ENCODE peak calls at places on chromosome 16, in four cellular contexts. Z is AG09309, V is neural progenitor cell, W is tibial artery. S is an unnamed sample.

GRCh38 chr16:1511662-1512061 is 18.5 kb downstream of the TELO2 start:
- DNase-seq in Z (no peak), V (no peak), W (no peak), S (no peak)

GRCh38 chr16:55393976-55394375 is 70.0 kb downstream of the IRX6 start:
- DNase-seq in Z (no peak), V (no peak), W (peak), S (no peak)

GRCh38 chr16:17578921-17579876 is 108.4 kb upstream of the XYLT1 start:
- DNase-seq in Z (peak), V (peak), W (peak), S (peak)

GRCh38 chr16:86929149-86929871 is 351.0 kb downstream of the FOXL1 start:
- DNase-seq in Z (no peak), V (no peak), W (peak), S (no peak)

GRCh38 chr16:51445250-51445649 is 294.2 kb upstream of the SALL1 start:
- DNase-seq in Z (no peak), V (no peak), W (no peak), S (no peak)

GRCh38 chr16:29644973-29645698 is 17.9 kb upstream of the SPN start:
- DNase-seq in Z (no peak), V (no peak), W (no peak), S (no peak)

GRCh38 chr16:28212532-28212873 is 738 bp upstream of the XPO6 start:
- DNase-seq in Z (no peak), V (no peak), W (no peak), S (no peak)

GRCh38 chr16:54568897-54569807 is 282.6 kb upstream of the IRX3 start:
- DNase-seq in Z (no peak), V (no peak), W (no peak), S (no peak)

GRCh38 chr16:2056077-2056476 is 8.3 kb downstream of the TSC2 start:
- DNase-seq in Z (no peak), V (no peak), W (no peak), S (no peak)

GRCh38 chr16:11585460-11586374 is 1.0 kb downstream of the LITAF start:
- DNase-seq in Z (no peak), V (no peak), W (peak), S (peak)

GRCh38 chr16:2006317-2006716 is 3.3 kb downstream of the ZNF598 start:
- DNase-seq in Z (no peak), V (no peak), W (no peak), S (no peak)

GRCh38 chr16:19432429-19432828 is 14.7 kb downstream of the TMC5 start:
- DNase-seq in Z (no peak), V (no peak), W (no peak), S (no peak)

GRCh38 chr16:28166394-28167208 is 45.2 kb downstream of the XPO6 start:
- DNase-seq in Z (no peak), V (no peak), W (no peak), S (no peak)

GRCh38 chr16:9013508-9013864 is 49.8 kb upstream of the USP7 start:
- DNase-seq in Z (no peak), V (no peak), W (no peak), S (no peak)

GRCh38 chr16:72195609-72196008 is 23.7 kb upstream of the PMFBP1 start:
- DNase-seq in Z (no peak), V (peak), W (no peak), S (no peak)
- TF ChIP-seq CTCF in Z (peak), V (peak), W (no peak), S (no peak)

DNA sequence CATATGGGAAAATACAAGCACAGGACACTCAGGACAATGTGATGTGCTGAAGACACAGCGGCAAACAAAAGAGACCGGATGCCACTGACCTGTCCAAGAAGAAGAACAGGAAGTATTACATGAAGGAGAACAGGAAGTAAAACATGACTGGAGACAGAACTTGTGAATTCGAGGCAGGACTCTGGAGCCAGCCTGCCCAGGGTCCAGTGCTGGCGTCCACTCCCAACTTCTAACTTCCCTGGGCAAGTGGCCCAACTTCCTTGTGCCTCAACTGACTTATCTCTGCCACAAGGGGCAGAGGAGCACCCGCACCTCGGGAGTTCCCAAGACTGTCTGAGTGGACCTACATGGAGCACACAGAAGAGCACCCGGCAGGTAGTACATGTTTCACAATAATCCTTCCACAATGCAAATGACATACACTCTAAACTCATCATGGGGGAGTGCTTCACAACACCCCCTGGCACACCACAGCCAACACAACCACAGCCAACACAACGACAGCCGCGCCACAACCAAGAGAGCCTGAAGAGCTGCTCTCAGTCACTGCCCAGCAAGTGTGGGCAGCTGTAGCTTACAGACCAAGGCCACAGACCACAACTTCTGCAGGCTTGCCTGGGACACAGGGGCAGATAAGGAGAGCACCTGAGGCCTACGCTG is 36.6 kb downstream of the ANKRD11 start:
- DNase-seq in Z (no peak), V (peak), W (peak), S (peak)
- TF ChIP-seq CTCF in Z (peak), V (peak), W (no peak), S (peak)

DNA sequence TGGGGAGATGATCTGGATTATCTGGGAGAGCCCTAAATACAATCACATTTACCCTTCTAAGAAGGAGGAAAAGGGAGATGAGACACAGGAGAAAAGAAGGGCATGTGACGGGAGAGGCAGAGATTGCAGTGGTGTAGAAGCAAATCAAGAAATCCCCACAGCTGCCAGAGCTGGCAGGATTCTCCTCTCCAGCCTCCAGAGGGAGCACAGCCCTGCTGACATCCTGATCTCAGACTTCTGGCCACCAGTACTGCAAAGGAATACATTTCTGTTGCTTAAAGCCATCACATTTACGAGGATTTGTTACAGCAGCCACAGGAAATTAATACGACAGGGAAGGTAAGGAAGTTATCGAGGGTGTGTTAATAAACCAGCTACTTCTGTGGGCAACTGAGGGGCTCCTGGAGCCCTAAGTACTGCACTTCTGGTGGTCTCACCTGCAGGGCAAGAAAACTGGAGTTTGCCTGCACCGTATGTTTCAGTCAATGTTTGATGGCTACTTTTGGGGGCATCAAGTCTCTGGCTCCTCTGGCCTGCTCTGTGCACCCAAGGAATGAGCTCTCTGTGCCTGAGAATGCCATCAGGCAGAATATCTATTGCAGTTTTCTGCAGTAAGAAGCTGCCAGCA is 22.9 kb upstream of the CDH13 start:
- DNase-seq in Z (peak), V (peak), W (peak), S (no peak)
- TF ChIP-seq CTCF in Z (peak), V (peak), W (peak), S (no peak)

GRCh38 chr16:65837431-65837986 is 529.0 kb upstream of the CDH5 start:
- DNase-seq in Z (no peak), V (no peak), W (no peak), S (no peak)
- TF ChIP-seq CTCF in Z (no peak), V (no peak), W (no peak), S (no peak)

GRCh38 chr16:23597003-23597756 is 1.1 kb upstream of the NDUFAB1 start:
- DNase-seq in Z (no peak), V (peak), W (no peak), S (no peak)
- TF ChIP-seq CTCF in Z (no peak), V (peak), W (no peak), S (no peak)

DNA sequence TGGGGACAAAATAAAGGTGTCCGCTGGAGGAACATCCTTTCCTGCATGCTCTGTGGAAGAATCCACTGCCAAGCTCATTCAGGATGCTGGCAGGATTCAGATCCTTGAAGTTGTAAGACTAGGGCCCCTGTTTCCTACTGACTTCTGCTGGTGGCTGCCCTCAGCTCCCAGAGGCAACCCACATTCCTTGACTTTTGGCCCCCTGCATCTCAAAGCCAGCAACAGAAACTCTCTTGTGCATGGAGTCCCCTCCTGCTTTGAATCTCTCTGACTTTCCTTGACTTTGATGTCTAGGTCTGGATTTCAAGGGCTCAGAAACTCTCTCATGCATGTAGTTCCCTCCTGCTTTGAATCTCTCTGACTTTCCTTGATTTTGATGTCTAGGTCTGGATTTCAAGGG is 461.5 kb downstream of the WWOX start:
- DNase-seq in Z (no peak), V (no peak), W (no peak), S (no peak)
- TF ChIP-seq CTCF in Z (no peak), V (no peak), W (no peak), S (no peak)

GRCh38 chr16:67105881-67106280 is 3.9 kb upstream of the PHAF1 start:
- DNase-seq in Z (no peak), V (no peak), W (peak), S (no peak)

GRCh38 chr16:67101683-67102082 is 8.1 kb upstream of the PHAF1 start:
- DNase-seq in Z (no peak), V (no peak), W (no peak), S (no peak)

GRCh38 chr16:67105251-67105650 is 4.5 kb upstream of the PHAF1 start:
- DNase-seq in Z (no peak), V (no peak), W (no peak), S (peak)

GRCh38 chr16:67104845-67105244 is 4.9 kb upstream of the PHAF1 start:
- DNase-seq in Z (no peak), V (no peak), W (no peak), S (no peak)

GRCh38 chr16:67104061-67104460 is 5.7 kb upstream of the PHAF1 start:
- DNase-seq in Z (no peak), V (peak), W (no peak), S (no peak)
- TF ChIP-seq CTCF in Z (peak), V (peak), W (no peak), S (peak)

DNA sequence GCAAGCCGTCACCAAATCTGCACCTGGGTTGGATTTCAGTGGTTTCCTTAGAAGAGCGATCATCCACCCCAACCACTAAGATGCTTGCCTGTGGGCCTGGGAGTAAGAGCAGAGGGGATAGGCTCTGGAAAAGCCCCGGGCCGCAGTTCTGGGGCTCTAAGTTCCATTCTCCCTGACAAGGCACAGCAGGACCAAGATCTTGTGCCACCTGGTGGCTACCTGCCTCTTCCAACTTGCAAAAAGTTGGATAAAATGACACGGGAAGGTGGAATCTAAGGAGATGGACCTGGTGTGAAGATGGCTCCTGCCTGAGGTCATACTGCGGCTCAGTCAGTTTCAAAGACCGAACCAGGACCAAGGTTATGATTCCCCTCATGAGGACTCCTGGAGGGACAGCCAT is 42.3 kb downstream of the ABCC12 start:
- DNase-seq in Z (no peak), V (peak), W (no peak), S (no peak)
- TF ChIP-seq CTCF in Z (no peak), V (peak), W (no peak), S (no peak)

DNA sequence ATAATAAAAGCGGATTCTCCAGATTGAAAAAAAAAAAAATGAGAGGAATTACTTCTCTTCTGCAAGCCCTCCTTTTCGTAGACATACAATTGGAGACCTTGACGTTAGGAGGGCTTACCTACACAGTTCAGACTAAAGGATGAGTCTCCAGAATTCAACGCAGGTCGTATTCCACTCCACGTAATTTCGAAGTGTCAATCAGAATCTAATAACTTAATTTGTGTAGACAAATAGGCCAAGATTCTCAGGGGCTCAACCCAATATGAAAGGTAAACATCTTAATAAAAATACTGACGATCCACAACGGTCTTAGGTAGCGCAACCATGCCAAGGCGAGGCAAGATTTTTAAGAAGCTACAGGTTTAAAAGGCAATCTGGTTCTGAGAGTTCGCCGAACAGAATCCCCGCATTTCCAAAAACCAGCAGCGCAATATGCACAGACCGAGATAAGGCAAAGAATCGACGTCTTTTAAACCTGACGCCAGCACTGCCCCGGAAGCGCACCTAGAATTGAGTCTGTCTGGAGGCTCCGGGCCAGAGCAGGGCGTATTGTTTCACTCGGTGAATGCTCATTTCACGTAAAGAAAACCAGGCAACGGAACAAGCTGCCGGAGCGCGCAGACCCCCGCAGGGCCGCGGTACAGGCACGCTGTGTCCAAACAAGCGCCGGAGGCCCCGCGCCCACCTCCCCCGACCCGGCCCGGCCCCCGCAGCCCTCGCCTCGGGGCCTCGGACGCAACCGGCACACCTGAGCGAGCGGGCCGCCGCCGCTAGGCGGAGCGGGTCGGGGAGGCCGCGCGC is 623 bp downstream of the MBTPS1 start:
- DNase-seq in Z (no peak), V (no peak), W (no peak), S (no peak)
- TF ChIP-seq CTCF in Z (peak), V (peak), W (peak), S (no peak)

DNA sequence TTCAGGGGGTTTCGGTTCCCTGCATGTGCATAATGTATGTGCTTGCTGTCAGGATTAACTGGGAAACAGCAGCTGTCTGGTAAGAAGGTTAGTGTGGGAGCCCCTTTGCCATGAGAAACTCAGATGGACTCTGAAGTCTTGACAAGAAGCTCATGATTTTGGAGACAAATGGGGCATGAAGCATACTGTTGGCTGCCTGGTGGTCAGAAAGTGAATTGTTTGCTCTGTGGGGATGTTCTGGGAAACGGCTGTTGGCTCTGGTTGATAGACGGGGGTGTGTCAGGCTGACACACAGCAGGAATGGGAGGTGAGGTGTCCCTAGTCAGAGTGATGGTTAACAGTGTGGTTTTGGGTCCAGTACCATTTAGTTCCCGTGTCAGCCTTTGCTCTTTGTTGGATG is 252.5 kb upstream of the EEF2KMT start:
- DNase-seq in Z (no peak), V (peak), W (no peak), S (no peak)
- TF ChIP-seq CTCF in Z (no peak), V (peak), W (no peak), S (no peak)

S was measured in CD14-positive monocyte.